ENCODE peak calls at places on chromosomes 4 and X, in four cellular contexts. F is Ammon's horn, P is fibroblast of mammary gland, U is NCI-H187. D is an unnamed sample.
A peak's percentile ranks its signal among the peaks of the same experiment; 100 is the strongest.

GRCh38 chr4:55553442-55553841 is 6.7 kb upstream of the CLOCK start:
- DNase-seq in F (peak; percentile 18), P (peak; percentile 90), U (no peak), D (peak; percentile 72)

GRCh38 chr4:15917297-15917696 is 21.2 kb downstream of the FGFBP1 start:
- DNase-seq in F (no peak), P (peak; percentile 61), U (no peak), D (no peak)

GRCh38 chr4:138188406-138189084 is 53.6 kb downstream of the SLC7A11 start:
- DNase-seq in F (no peak), P (no peak), U (no peak), D (no peak)

GRCh38 chr4:10582059-10582686 is 102.4 kb downstream of the CLNK start:
- DNase-seq in F (peak; percentile 72), P (peak; percentile 67), U (peak; percentile 33), D (peak; percentile 73)

GRCh38 chrX:81120270-81120935 is 81.3 kb downstream of the HMGN5 start:
- DNase-seq in F (peak; percentile 1), P (no peak), U (no peak), D (no peak)

GRCh38 chrX:56792270-56793111 is 63.4 kb downstream of the NBDY start:
- DNase-seq in F (peak; percentile 0), P (no peak), U (no peak), D (no peak)

GRCh38 chr4:138460477-138460876 is 218.3 kb upstream of the SLC7A11 start:
- DNase-seq in F (no peak), P (no peak), U (no peak), D (no peak)

GRCh38 chrX:24479924-24480722 is 15.0 kb downstream of the PDK3 start:
- DNase-seq in F (peak; percentile 37), P (peak; percentile 6), U (no peak), D (no peak)

GRCh38 chr4:1783970-1784369 is 9.1 kb upstream of the FGFR3 start:
- DNase-seq in F (no peak), P (no peak), U (no peak), D (no peak)

GRCh38 chr4:153750197-153750817 is 9.5 kb downstream of the RNF175 start:
- DNase-seq in F (peak; percentile 88), P (peak; percentile 82), U (no peak), D (peak; percentile 87)

GRCh38 chrX:24005867-24006266 is 21.1 kb downstream of the KLHL15 start:
- DNase-seq in F (no peak), P (no peak), U (no peak), D (no peak)

GRCh38 chrX:6029014-6029413 is 199.7 kb downstream of the NLGN4X start:
- DNase-seq in F (no peak), P (no peak), U (no peak), D (no peak)

GRCh38 chrX:147779173-147779572 is 132.5 kb upstream of the FMR1 start:
- DNase-seq in F (no peak), P (no peak), U (no peak), D (no peak)

GRCh38 chr4:98996056-98996941 is 778 bp downstream of the METAP1 start:
- DNase-seq in F (peak; percentile 20), P (peak; percentile 28), U (no peak), D (peak; percentile 43)

GRCh38 chr4:121380448-121381147 is at the start of gene QRFPR:
- DNase-seq in F (no peak), P (no peak), U (no peak), D (no peak)

GRCh38 chr4:168735735-168736134 is 238.9 kb downstream of the PALLD start:
- DNase-seq in F (no peak), P (no peak), U (no peak), D (no peak)

GRCh38 chr4:128424524-128425195 is 137.0 kb upstream of the PGRMC2 start:
- DNase-seq in F (no peak), P (peak; percentile 60), U (no peak), D (peak; percentile 76)

GRCh38 chr4:183355405-183355804 is 33.2 kb upstream of the CLDN24 start:
- DNase-seq in F (no peak), P (peak; percentile 56), U (peak; percentile 35), D (peak; percentile 45)

GRCh38 chrX:13901354-13901753 is 84.5 kb upstream of the GPM6B start:
- DNase-seq in F (no peak), P (peak; percentile 51), U (no peak), D (peak; percentile 2)

D was measured in cardiac fibroblast.